ENCODE peak calls at places on chromosomes 16 and 17, in eight cellular contexts. B, E, T, Z, Q, K, G and N are unnamed samples.

GRCh38 chr17:39951924-39952664 is 10.7 kb upstream of the GSDMA start:
- DNase-seq in B (no peak), E (no peak), T (no peak), Z (no peak), Q (no peak), K (no peak), G (no peak), N (no peak)

GRCh38 chr17:65750678-65751077 is 189.2 kb upstream of the AXIN2 start:
- DNase-seq in B (no peak), E (peak; percentile 75), T (no peak), Z (peak; percentile 70), Q (peak; percentile 4), K (peak; percentile 96), G (no peak), N (no peak)

GRCh38 chr17:30395398-30396022 is 16.8 kb downstream of the CPD start:
- DNase-seq in B (no peak), E (peak; percentile 44), T (no peak), Z (no peak), Q (no peak), K (no peak), G (no peak), N (no peak)

GRCh38 chr17:58757162-58757613 is 1.5 kb downstream of the PPM1E start:
- DNase-seq in B (no peak), E (no peak), T (no peak), Z (no peak), Q (no peak), K (no peak), G (no peak), N (no peak)

GRCh38 chr17:15343749-15344148 is 2.4 kb upstream of the TEKT3 start:
- DNase-seq in B (no peak), E (no peak), T (no peak), Z (no peak), Q (no peak), K (peak; percentile 78), G (no peak), N (no peak)

GRCh38 chr17:79937435-79937870 is 98.2 kb upstream of the CBX4 start:
- DNase-seq in B (no peak), E (no peak), T (no peak), Z (peak; percentile 57), Q (no peak), K (no peak), G (peak; percentile 62), N (no peak)

GRCh38 chr16:85374571-85374872 is 238.6 kb upstream of the GSE1 start:
- DNase-seq in B (no peak), E (no peak), T (no peak), Z (no peak), Q (no peak), K (no peak), G (no peak), N (no peak)

GRCh38 chr17:7083592-7083991 is 3.5 kb upstream of the CLEC10A start:
- DNase-seq in B (no peak), E (no peak), T (no peak), Z (no peak), Q (no peak), K (no peak), G (no peak), N (no peak)

GRCh38 chr16:90044111-90044551 is 24.9 kb upstream of the DBNDD1 start:
- DNase-seq in B (peak; percentile 61), E (peak; percentile 65), T (no peak), Z (no peak), Q (no peak), K (no peak), G (no peak), N (no peak)

GRCh38 chr17:42937712-42938596 is 26.3 kb downstream of the AARSD1 start:
- DNase-seq in B (peak; percentile 49), E (peak; percentile 45), T (no peak), Z (peak; percentile 23), Q (no peak), K (peak; percentile 65), G (peak; percentile 47), N (peak; percentile 64)

GRCh38 chr16:2486645-2487516 is 12.0 kb downstream of the TBC1D24 start:
- DNase-seq in B (no peak), E (no peak), T (peak; percentile 54), Z (peak; percentile 89), Q (peak; percentile 58), K (no peak), G (peak; percentile 89), N (no peak)

GRCh38 chr16:53022374-53022773 is 30.3 kb downstream of the CHD9NB start:
- DNase-seq in B (peak; percentile 25), E (peak; percentile 28), T (no peak), Z (no peak), Q (no peak), K (peak; percentile 51), G (no peak), N (no peak)

GRCh38 chr17:8158267-8159031 is 4.3 kb downstream of the VAMP2 start:
- DNase-seq in B (peak; percentile 82), E (peak; percentile 25), T (peak; percentile 97), Z (peak; percentile 87), Q (peak; percentile 90), K (peak; percentile 87), G (peak; percentile 90), N (peak; percentile 71)

GRCh38 chr17:37179893-37180292 is 195.9 kb upstream of the C17orf78 start:
- DNase-seq in B (no peak), E (no peak), T (no peak), Z (no peak), Q (no peak), K (peak; percentile 79), G (no peak), N (no peak)

GRCh38 chr16:27462846-27463682 is 61.1 kb downstream of the IL21R start:
- DNase-seq in B (no peak), E (no peak), T (no peak), Z (no peak), Q (no peak), K (no peak), G (no peak), N (no peak)

GRCh38 chr17:10022416-10022815 is 117.3 kb upstream of the RCVRN start:
- DNase-seq in B (no peak), E (no peak), T (no peak), Z (no peak), Q (no peak), K (no peak), G (no peak), N (no peak)

GRCh38 chr17:58680038-58680369 is 11.8 kb downstream of the TEX14 start:
- DNase-seq in B (no peak), E (no peak), T (no peak), Z (no peak), Q (no peak), K (no peak), G (no peak), N (no peak)

GRCh38 chr16:80991792-80992430 is 14.8 kb downstream of the CMC2 start:
- DNase-seq in B (no peak), E (no peak), T (no peak), Z (no peak), Q (no peak), K (no peak), G (no peak), N (no peak)

GRCh38 chr17:31297090-31297489 is at the start of gene OMG:
- DNase-seq in B (no peak), E (no peak), T (no peak), Z (no peak), Q (no peak), K (no peak), G (no peak), N (no peak)

GRCh38 chr16:49158029-49158642 is 123.5 kb downstream of the CBLN1 start:
- DNase-seq in B (no peak), E (no peak), T (no peak), Z (no peak), Q (no peak), K (peak; percentile 7), G (peak; percentile 1), N (no peak)

GRCh38 chr17:72191901-72192300 is 71.1 kb downstream of the SOX9 start:
- DNase-seq in B (no peak), E (no peak), T (peak; percentile 67), Z (no peak), Q (no peak), K (no peak), G (no peak), N (no peak)

GRCh38 chr16:87702325-87702811 is 63.4 kb downstream of the KLHDC4 start:
- DNase-seq in B (peak; percentile 97), E (no peak), T (no peak), Z (peak; percentile 34), Q (peak; percentile 16), K (no peak), G (peak; percentile 67), N (peak; percentile 3)

GRCh38 chr17:40025991-40026815 is 11.0 kb downstream of the CSF3 start:
- DNase-seq in B (peak; percentile 3), E (peak; percentile 43), T (no peak), Z (peak; percentile 43), Q (no peak), K (no peak), G (no peak), N (no peak)

GRCh38 chr16:85859818-85860125 is 39.2 kb upstream of the IRF8 start:
- DNase-seq in B (no peak), E (no peak), T (no peak), Z (no peak), Q (no peak), K (no peak), G (no peak), N (no peak)